ENCODE peak calls at places on chromosomes 6 and 20, in six cellular contexts. J is brain microvascular endothelial cell, C is NCI-H345, R is bronchial epithelial cell, M is RKO, Q is ACHN. O is an unnamed sample.

GRCh38 chr6:137989696-137990095 is 117.5 kb downstream of the PERP start:
- DNase-seq in C (no peak), M (no peak), J (no peak), Q (no peak), R (no peak), O (no peak)

GRCh38 chr6:15436451-15436850 is 190.6 kb downstream of the JARID2 start:
- DNase-seq in J (no peak), R (no peak), M (no peak), Q (no peak), C (no peak), O (no peak)

GRCh38 chr20:49993301-49993751 is 10.5 kb downstream of the SNAI1 start:
- DNase-seq in J (no peak), C (no peak), Q (no peak), M (no peak), R (no peak), O (no peak)

GRCh38 chr6:17446713-17447112 is 53.3 kb downstream of the CAP2 start:
- DNase-seq in Q (peak; percentile 19), R (no peak), M (no peak), C (no peak), J (no peak), O (no peak)

GRCh38 chr6:14476793-14477531 is 359.4 kb downstream of the CD83 start:
- DNase-seq in J (peak; percentile 79), M (no peak), C (no peak), Q (peak; percentile 63), R (no peak), O (no peak)

GRCh38 chr6:36836771-36837339 is 2.4 kb downstream of the CPNE5 start:
- DNase-seq in M (no peak), J (no peak), C (no peak), Q (no peak), R (no peak), O (no peak)

GRCh38 chr6:109869398-109870165 is 108.5 kb upstream of the GPR6 start:
- DNase-seq in Q (no peak), R (no peak), M (no peak), J (no peak), C (no peak), O (no peak)

GRCh38 chr6:118320652-118321051 is 227.4 kb upstream of the PLN start:
- DNase-seq in R (no peak), M (no peak), Q (no peak), C (no peak), J (no peak), O (no peak)

GRCh38 chr6:149234051-149234962 is 83.2 kb upstream of the TAB2 start:
- DNase-seq in Q (no peak), R (peak; percentile 80), M (no peak), J (peak; percentile 46), C (no peak), O (no peak)

GRCh38 chr6:71107935-71108420 is 151.1 kb upstream of the B3GAT2 start:
- DNase-seq in Q (peak; percentile 67), J (peak; percentile 87), M (no peak), R (peak; percentile 81), C (peak; percentile 71), O (peak; percentile 63)

GRCh38 chr6:12160350-12160749 is 129.8 kb upstream of the EDN1 start:
- DNase-seq in C (no peak), Q (no peak), M (no peak), J (peak; percentile 41), R (no peak), O (no peak)

GRCh38 chr6:35590622-35591066 is 77.9 kb upstream of the TULP1 start:
- DNase-seq in C (no peak), Q (no peak), J (no peak), R (no peak), M (no peak), O (no peak)

GRCh38 chr6:75431379-75431778 is 62.2 kb downstream of the FILIP1 start:
- DNase-seq in Q (no peak), C (no peak), J (peak; percentile 62), R (peak; percentile 37), M (no peak), O (no peak)

GRCh38 chr20:36084897-36085617 is 69.5 kb upstream of the EPB41L1 start:
- DNase-seq in Q (peak; percentile 42), M (no peak), R (peak; percentile 87), J (peak; percentile 55), C (no peak), O (peak; percentile 17)

GRCh38 chr6:145093226-145093625 is 642.1 kb downstream of the EPM2A start:
- DNase-seq in J (no peak), C (no peak), Q (no peak), M (no peak), R (no peak), O (no peak)

GRCh38 chr6:142746524-142746923 is 198.5 kb downstream of the HIVEP2 start:
- DNase-seq in J (no peak), Q (peak; percentile 50), C (no peak), R (no peak), M (peak; percentile 39), O (no peak)

GRCh38 chr6:160088069-160088773 is 33.4 kb upstream of the SLC22A1 start:
- DNase-seq in R (peak; percentile 72), Q (peak; percentile 44), J (peak; percentile 71), M (peak; percentile 77), C (no peak), O (peak; percentile 42)

GRCh38 chr20:47357296-47358051 is 975 bp upstream of the ZMYND8 start:
- DNase-seq in J (peak; percentile 90), Q (peak; percentile 85), M (no peak), R (peak; percentile 76), C (peak; percentile 88), O (peak; percentile 99)

GRCh38 chr6:127897437-127897836 is 3.4 kb downstream of the THEMIS start:
- DNase-seq in J (no peak), C (no peak), Q (no peak), R (peak; percentile 12), M (no peak), O (no peak)

GRCh38 chr6:36305885-36306284 is 30.8 kb downstream of the BNIP5 start:
- DNase-seq in C (no peak), Q (no peak), J (no peak), M (no peak), R (no peak), O (no peak)

GRCh38 chr6:109690373-109690739 is 646 bp downstream of the AK9 start:
- DNase-seq in Q (peak; percentile 35), R (no peak), C (peak; percentile 86), J (no peak), M (peak; percentile 34), O (peak; percentile 29)

GRCh38 chr6:156563710-156564109 is 213.5 kb upstream of the ARID1B start:
- DNase-seq in M (no peak), Q (no peak), J (no peak), R (peak; percentile 11), C (peak; percentile 98), O (no peak)

GRCh38 chr20:2327620-2328555 is 32.1 kb downstream of the TGM3 start:
- DNase-seq in J (no peak), C (no peak), M (no peak), Q (no peak), R (no peak), O (no peak)

GRCh38 chr6:36607782-36608386 is 13.7 kb downstream of the SRSF3 start:
- DNase-seq in R (peak; percentile 90), Q (no peak), C (no peak), J (no peak), M (no peak), O (peak; percentile 53)

GRCh38 chr6:75126518-75126917 is 79.3 kb downstream of the COL12A1 start:
- DNase-seq in M (no peak), R (no peak), Q (no peak), J (no peak), C (no peak), O (no peak)

GRCh38 chr20:20261159-20261558 is 106.7 kb upstream of the INSM1 start:
- DNase-seq in C (no peak), R (no peak), Q (no peak), M (no peak), J (no peak), O (peak; percentile 21)

GRCh38 chr6:158328446-158328845 is 16.2 kb downstream of the TULP4 start:
- DNase-seq in C (peak; percentile 50), Q (no peak), J (no peak), R (no peak), M (no peak), O (peak; percentile 69)

GRCh38 chr6:101286146-101286545 is 107.4 kb upstream of the GRIK2 start:
- DNase-seq in J (no peak), M (no peak), R (no peak), C (no peak), Q (no peak), O (no peak)

GRCh38 chr6:157045831-157046454 is 268.8 kb downstream of the ARID1B start:
- DNase-seq in C (peak; percentile 13), R (peak; percentile 64), M (peak; percentile 80), J (peak; percentile 66), Q (peak; percentile 77), O (peak; percentile 6)

GRCh38 chr6:132067286-132067685 is 116.1 kb upstream of the CCN2 start:
- DNase-seq in J (no peak), M (no peak), R (no peak), C (no peak), Q (no peak), O (no peak)

GRCh38 chr20:55974491-55975202 is 30.7 kb downstream of the CBLN4 start:
- DNase-seq in C (no peak), Q (no peak), M (no peak), J (no peak), R (no peak), O (no peak)

O was measured in trophoblast cell.